ENCODE peak calls at places on chromosomes 4 and X, in six cellular contexts. G is A549, V is transverse colon, C is HCT116, L is adrenal gland, Q is heart left ventricle. K is an unnamed sample.

GRCh38 chr4:63670735-63671134 is 738.5 kb downstream of the TECRL start:
- DNase-seq in C (no peak), L (no peak), G (no peak), V (no peak), Q (no peak), K (no peak)

GRCh38 chr4:75057369-75057768 is 124.5 kb downstream of the PARM1 start:
- DNase-seq in V (no peak), G (no peak), C (no peak), L (no peak), Q (no peak), K (no peak)

GRCh38 chr4:83248486-83248885 is 36.1 kb downstream of the COQ2 start:
- DNase-seq in G (no peak), Q (no peak), L (no peak), C (no peak), V (peak; percentile 77), K (no peak)

GRCh38 chr4:7238300-7238960 is 46.1 kb downstream of the SORCS2 start:
- DNase-seq in L (no peak), V (no peak), G (no peak), Q (peak; percentile 38), C (no peak), K (peak; percentile 31)

GRCh38 chr4:21848001-21848400 is 100.6 kb downstream of the KCNIP4 start:
- DNase-seq in Q (no peak), V (no peak), C (no peak), L (no peak), G (no peak), K (no peak)

GRCh38 chrX:15146515-15146914 is 123.4 kb downstream of the ASB9 start:
- DNase-seq in L (no peak), C (no peak), Q (no peak), V (peak; percentile 11), G (no peak), K (peak; percentile 30)

GRCh38 chr4:99945718-99946345 is 586 bp downstream of the DNAJB14 start:
- DNase-seq in G (no peak), V (no peak), C (no peak), Q (peak; percentile 77), L (no peak), K (peak; percentile 57)

GRCh38 chr4:6308890-6309643 is 39.4 kb downstream of the WFS1 start:
- DNase-seq in G (no peak), C (no peak), Q (peak; percentile 77), V (no peak), L (peak; percentile 29), K (no peak)

GRCh38 chr4:77893451-77893850 is 30.8 kb downstream of the MRPL1 start:
- DNase-seq in C (no peak), L (no peak), G (no peak), V (no peak), Q (no peak), K (no peak)

GRCh38 chrX:14497184-14497666 is 32.1 kb upstream of the GLRA2 start:
- DNase-seq in C (no peak), V (no peak), L (no peak), G (no peak), Q (no peak), K (peak; percentile 61)

GRCh38 chr4:25484243-25484721 is 107.2 kb downstream of the ANAPC4 start:
- DNase-seq in G (no peak), V (no peak), L (no peak), C (no peak), Q (no peak), K (no peak)

GRCh38 chr4:189414021-189414420 is 526.7 kb upstream of the FRG1 start:
- DNase-seq in V (no peak), C (no peak), G (no peak), L (no peak), Q (no peak), K (no peak)

GRCh38 chrX:42420431-42420830 is 357.5 kb downstream of the PPP1R2C start:
- DNase-seq in G (no peak), V (no peak), L (no peak), C (no peak), Q (no peak), K (no peak)

GRCh38 chrX:118116308-118117068 is at the start of gene KLHL13:
- DNase-seq in G (peak; percentile 15), V (peak; percentile 26), C (no peak), L (peak; percentile 56), Q (peak; percentile 57), K (peak; percentile 54)

GRCh38 chr4:30716158-30716557 is 4.0 kb upstream of the PCDH7 start:
- DNase-seq in L (no peak), G (peak; percentile 6), Q (no peak), V (no peak), C (peak; percentile 72), K (peak; percentile 58)
- H3K4me3 ChIP-seq in L (no peak overlapping the region), G (peak overlapping the region; percentile 41), Q (peak overlapping the region; percentile 66), V (peak overlapping the region; percentile 9), C (no peak overlapping the region), K (peak overlapping the region; percentile 61)

GRCh38 chrX:48507246-48507645 is 1.5 kb upstream of the PORCN start:
- DNase-seq in C (no peak), G (no peak), Q (no peak), L (no peak), V (no peak), K (no peak)

GRCh38 chrX:48509245-48509590 is 426 bp downstream of the PORCN start:
- DNase-seq in Q (no peak), L (no peak), C (no peak), V (no peak), G (no peak), K (no peak)

GRCh38 chrX:48511561-48511960 is 2.8 kb downstream of the PORCN start:
- DNase-seq in C (no peak), Q (no peak), G (peak; percentile 40), L (no peak), V (no peak), K (no peak)

GRCh38 chrX:48509619-48510018 is 827 bp downstream of the PORCN start:
- DNase-seq in Q (no peak), G (no peak), L (no peak), C (no peak), V (no peak), K (no peak)

GRCh38 chrX:48508400-48509244 is at the start of gene PORCN:
- DNase-seq in G (peak; percentile 80), C (no peak), Q (peak; percentile 92), L (peak; percentile 89), V (peak; percentile 88), K (peak; percentile 85)
- TF ChIP-seq POLR2A in G (peak; percentile 64), C (no peak), Q (peak; percentile 68), L (peak; percentile 55), V (peak; percentile 65), K (peak; percentile 66)

GRCh38 chr4:48792348-48793006 is 12.4 kb upstream of the FRYL start:
- DNase-seq in Q (no peak), L (no peak), V (no peak), G (no peak), C (no peak), K (peak; percentile 27)
- H3K4me3 ChIP-seq in Q (no peak overlapping the region), L (no peak overlapping the region), V (no peak overlapping the region), G (no peak overlapping the region), C (no peak overlapping the region), K (no peak overlapping the region)

GRCh38 chrX:149881081-149881711 is at the start of gene MAGEA8:
- DNase-seq in L (no peak), Q (no peak), V (no peak), C (no peak), G (no peak), K (peak; percentile 11)
- TF ChIP-seq POLR2A in L (no peak), Q (no peak), V (no peak), C (no peak), G (no peak), K (no peak)

GRCh38 chr4:137621056-137621455 is 88.8 kb upstream of the PCDH18 start:
- DNase-seq in V (no peak), Q (no peak), C (no peak), G (no peak), L (no peak), K (no peak)
- H3K4me3 ChIP-seq in V (no peak overlapping the region), Q (no peak overlapping the region), C (no peak overlapping the region), G (no peak overlapping the region), L (no peak overlapping the region), K (no peak overlapping the region)